ENCODE peak calls at places on chromosomes 11 and 22, in seven cellular contexts. Q is AG09309; T is NB4; D is pancreas; Z is CD8-positive, alpha-beta T cell; R is heart right ventricle; A is A549. N is an unnamed sample.
A peak's percentile ranks its signal among the peaks of the same experiment; 100 is the strongest.

GRCh38 chr11:81989093-81989492 is 744.6 kb downstream of the FAM181B start:
- DNase-seq in Q (no peak), T (no peak), D (no peak), Z (no peak), R (no peak), A (no peak), N (no peak)

GRCh38 chr11:110951609-110952008 is 239.4 kb upstream of the ARHGAP20 start:
- DNase-seq in Q (no peak), T (no peak), D (no peak), Z (no peak), R (no peak), A (no peak), N (no peak)

GRCh38 chr22:50046481-50047245 is 11.4 kb downstream of the TTLL8 start:
- DNase-seq in Q (no peak), T (no peak), D (no peak), Z (no peak), R (no peak), A (no peak), N (no peak)

GRCh38 chr22:22894740-22895731 is 7.4 kb downstream of the IGLL5 start:
- DNase-seq in Q (no peak), T (no peak), D (no peak), Z (no peak), R (no peak), A (no peak), N (no peak)

GRCh38 chr11:71252434-71252781 is at the start of gene SHANK2:
- DNase-seq in Q (no peak), T (no peak), D (peak; percentile 77), Z (no peak), R (no peak), A (peak; percentile 49), N (no peak)

GRCh38 chr22:17964153-17964552 is 60.2 kb downstream of the MICAL3 start:
- DNase-seq in Q (no peak), T (no peak), D (no peak), Z (no peak), R (no peak), A (no peak), N (no peak)

GRCh38 chr22:24421428-24421931 is 5.9 kb upstream of the ADORA2A start:
- DNase-seq in Q (no peak), T (peak; percentile 44), D (peak; percentile 48), Z (peak; percentile 39), R (no peak), A (peak; percentile 35), N (no peak)

GRCh38 chr11:30326114-30326783 is 3.3 kb downstream of the ARL14EP start:
- DNase-seq in Q (no peak), T (peak; percentile 8), D (no peak), Z (no peak), R (no peak), A (no peak), N (no peak)

GRCh38 chr11:43268161-43268560 is 43.6 kb upstream of the API5 start:
- DNase-seq in Q (no peak), T (no peak), D (peak; percentile 57), Z (no peak), R (peak; percentile 58), A (no peak), N (no peak)

GRCh38 chr11:130523166-130523565 is 74.7 kb downstream of the ADAMTS15 start:
- DNase-seq in Q (no peak), T (no peak), D (no peak), Z (no peak), R (no peak), A (no peak), N (no peak)

GRCh38 chr22:19990188-19990587 is 26.4 kb downstream of the ARVCF start:
- DNase-seq in Q (no peak), T (no peak), D (peak; percentile 21), Z (no peak), R (peak; percentile 1), A (no peak), N (no peak)

GRCh38 chr22:37154925-37155712 is 5.4 kb upstream of the IL2RB start:
- DNase-seq in Q (no peak), T (peak; percentile 32), D (peak; percentile 19), Z (no peak), R (no peak), A (no peak), N (no peak)

GRCh38 chr11:132126973-132127900 is 756.8 kb downstream of the NTM start:
- DNase-seq in Q (peak; percentile 74), T (no peak), D (no peak), Z (no peak), R (no peak), A (no peak), N (peak; percentile 19)

GRCh38 chr11:100557830-100558611 is 129.1 kb upstream of the ARHGAP42 start:
- DNase-seq in Q (no peak), T (no peak), D (no peak), Z (no peak), R (no peak), A (no peak), N (no peak)

GRCh38 chr11:45757672-45758071 is 47.3 kb upstream of the SLC35C1 start:
- DNase-seq in Q (no peak), T (no peak), D (no peak), Z (no peak), R (no peak), A (no peak), N (no peak)

DNA sequence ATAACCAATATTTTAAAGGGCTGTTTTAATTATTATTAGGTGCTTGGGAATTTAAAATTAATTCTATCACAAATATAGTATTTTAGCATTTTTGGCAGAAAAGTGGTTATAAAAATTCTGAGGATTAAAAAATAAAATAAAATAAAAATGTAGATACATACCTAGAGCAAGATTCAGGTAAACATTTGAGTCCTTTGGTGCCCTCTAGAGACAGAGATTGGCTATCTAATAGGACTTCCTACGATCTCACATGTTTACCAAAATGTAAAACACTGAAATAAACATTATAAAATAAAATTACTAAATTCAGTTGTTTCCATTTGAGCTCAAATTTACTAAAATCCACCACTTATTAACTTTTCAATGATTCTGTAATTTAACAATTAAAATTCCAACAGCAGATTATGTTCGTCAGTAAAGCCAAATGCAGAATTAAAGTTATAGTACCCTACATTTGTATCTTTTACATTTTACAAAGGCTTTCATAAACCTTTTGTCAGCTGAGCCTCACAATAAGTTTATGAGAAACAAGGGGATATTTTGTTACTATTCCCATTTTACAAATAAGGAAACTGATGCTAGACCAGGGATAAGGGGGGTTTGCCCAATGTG is 27.7 kb downstream of the SLC36A4 start:
- DNase-seq in Q (no peak), T (peak; percentile 17), D (no peak), Z (no peak), R (no peak), A (no peak), N (no peak)
- TF ChIP-seq CTCF in Q (peak; percentile 45), T (peak; percentile 15), D (peak; percentile 24), Z (no peak), R (peak; percentile 51), A (peak; percentile 50), N (peak; percentile 73)

GRCh38 chr22:48574776-48575566 is 1252.7 kb downstream of the BRD1 start:
- DNase-seq in Q (no peak), T (no peak), D (peak; percentile 75), Z (no peak), R (peak; percentile 19), A (peak; percentile 79), N (peak; percentile 73)

GRCh38 chr22:48577014-48577690 is 1250.5 kb downstream of the BRD1 start:
- DNase-seq in Q (no peak), T (peak; percentile 27), D (no peak), Z (no peak), R (no peak), A (no peak), N (no peak)

GRCh38 chr22:48575567-48576332 is 1251.9 kb downstream of the BRD1 start:
- DNase-seq in Q (no peak), T (no peak), D (peak; percentile 38), Z (no peak), R (peak; percentile 6), A (no peak), N (no peak)

GRCh38 chr22:48577691-48578090 is 1250.0 kb downstream of the BRD1 start:
- DNase-seq in Q (no peak), T (no peak), D (peak; percentile 42), Z (no peak), R (no peak), A (no peak), N (no peak)

GRCh38 chr22:48576333-48577013 is 1251.2 kb downstream of the BRD1 start:
- DNase-seq in Q (no peak), T (peak; percentile 24), D (peak; percentile 63), Z (no peak), R (no peak), A (peak; percentile 41), N (peak; percentile 72)
- TF ChIP-seq CTCF in Q (peak; percentile 14), T (peak; percentile 18), D (no peak), Z (no peak), R (peak; percentile 62), A (peak; percentile 59), N (peak; percentile 74)

GRCh38 chr11:13247606-13248320 is 29.8 kb upstream of the BMAL1 start:
- DNase-seq in Q (no peak), T (no peak), D (no peak), Z (no peak), R (no peak), A (no peak), N (no peak)

GRCh38 chr11:13251961-13252360 is 25.6 kb upstream of the BMAL1 start:
- DNase-seq in Q (no peak), T (no peak), D (no peak), Z (no peak), R (no peak), A (no peak), N (no peak)

GRCh38 chr11:13249177-13249576 is 28.4 kb upstream of the BMAL1 start:
- DNase-seq in Q (no peak), T (no peak), D (no peak), Z (no peak), R (no peak), A (no peak), N (no peak)

DNA sequence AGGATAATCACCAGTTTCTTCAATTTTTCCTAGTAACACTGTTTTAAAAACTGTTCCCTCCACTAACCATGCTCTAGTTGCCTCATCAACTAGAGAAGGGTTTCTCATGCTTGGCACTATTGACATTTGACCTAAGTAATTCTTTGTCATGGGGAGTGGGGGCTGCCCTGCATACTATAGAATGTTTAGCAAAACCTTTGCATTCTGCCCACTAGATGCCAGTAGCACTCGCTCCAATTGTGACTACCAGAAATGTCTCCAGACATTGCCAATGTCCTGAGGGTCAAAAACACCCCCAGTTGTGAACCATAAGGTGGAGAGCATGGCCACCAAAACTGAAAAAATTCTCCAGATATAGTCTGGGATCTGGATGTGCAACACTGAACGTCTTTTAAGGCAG is 27.6 kb upstream of the BMAL1 start:
- DNase-seq in Q (no peak), T (no peak), D (no peak), Z (no peak), R (no peak), A (no peak), N (no peak)
- TF ChIP-seq CTCF in Q (peak; percentile 32), T (no peak), D (no peak), Z (no peak), R (peak; percentile 36), A (peak; percentile 52), N (no peak)

GRCh38 chr11:35239476-35240075 is 100.6 kb downstream of the CD44 start:
- DNase-seq in Q (no peak), T (peak; percentile 12), D (no peak), Z (no peak), R (no peak), A (no peak), N (no peak)

GRCh38 chr11:35238882-35239281 is 99.9 kb downstream of the CD44 start:
- DNase-seq in Q (no peak), T (no peak), D (no peak), Z (no peak), R (no peak), A (no peak), N (no peak)

GRCh38 chr11:35237345-35237744 is 98.4 kb downstream of the CD44 start:
- DNase-seq in Q (no peak), T (no peak), D (no peak), Z (no peak), R (no peak), A (no peak), N (no peak)

GRCh38 chr11:35236667-35237003 is 97.7 kb downstream of the CD44 start:
- DNase-seq in Q (peak; percentile 29), T (peak; percentile 22), D (no peak), Z (no peak), R (no peak), A (no peak), N (no peak)

GRCh38 chr11:35237860-35238715 is 99.1 kb downstream of the CD44 start:
- DNase-seq in Q (no peak), T (peak; percentile 83), D (no peak), Z (peak; percentile 42), R (no peak), A (no peak), N (peak; percentile 48)
- TF ChIP-seq CTCF in Q (peak; percentile 57), T (peak; percentile 78), D (peak; percentile 29), Z (peak; percentile 65), R (peak; percentile 84), A (peak; percentile 62), N (peak; percentile 75)